ENCODE peak calls at places on chromosomes 4 and X, in four cellular contexts. N is SK-N-SH, B is hepatic stellate cell, Q is Ammon's horn. X is an unnamed sample.

GRCh38 chr4:95248713-95249401 is 299.9 kb downstream of the UNC5C start:
- DNase-seq in Q (no peak), N (no peak), B (no peak), X (no peak)

GRCh38 chrX:15737188-15737956 is 698 bp upstream of the CA5B start:
- DNase-seq in B (no peak), N (no peak), Q (no peak), X (no peak)

GRCh38 chr4:13546855-13547562 is 2.7 kb upstream of the NKX3-2 start:
- DNase-seq in B (peak), N (peak), Q (no peak), X (no peak)

GRCh38 chrX:71859637-71860036 is 51.0 kb upstream of the NHSL2 start:
- DNase-seq in Q (peak), N (no peak), B (no peak), X (peak)

GRCh38 chrX:36019164-36019563 is 99.6 kb downstream of the CFAP47 start:
- DNase-seq in B (no peak), N (no peak), Q (no peak), X (no peak)

GRCh38 chrX:140949231-140949630 is 53.2 kb upstream of the SPANXB1 start:
- DNase-seq in B (no peak), N (no peak), Q (no peak), X (no peak)

GRCh38 chrX:132022863-132023116 is 312 bp upstream of the STK26 start:
- DNase-seq in Q (no peak), B (no peak), N (no peak), X (no peak)

GRCh38 chrX:101357166-101357795 is 8.7 kb upstream of the TIMM8A start:
- DNase-seq in N (no peak), Q (no peak), B (no peak), X (peak)

GRCh38 chrX:129760155-129760554 is 19.6 kb upstream of the SASH3 start:
- DNase-seq in Q (no peak), B (no peak), N (no peak), X (no peak)

GRCh38 chrX:11215191-11215921 is 77.9 kb upstream of the AMELX start:
- DNase-seq in B (no peak), N (peak), Q (no peak), X (no peak)

GRCh38 chr4:76563804-76564468 is 128.9 kb downstream of the SHROOM3 start:
- DNase-seq in B (no peak), Q (no peak), N (no peak), X (no peak)

GRCh38 chr4:184471872-184472539 is 2.3 kb downstream of the IRF2 start:
- DNase-seq in N (peak), Q (peak), B (peak), X (no peak)

GRCh38 chr4:55002431-55002830 is 123.0 kb downstream of the KDR start:
- DNase-seq in B (no peak), N (no peak), Q (no peak), X (no peak)

GRCh38 chr4:152118819-152119553 is 358.2 kb upstream of the GATB start:
- DNase-seq in N (no peak), Q (no peak), B (no peak), X (peak)

GRCh38 chr4:158443731-158444130 is 78.0 kb upstream of the RXFP1 start:
- DNase-seq in Q (no peak), B (no peak), N (no peak), X (no peak)

GRCh38 chr4:98577956-98578355 is 80.5 kb downstream of the TSPAN5 start:
- DNase-seq in B (no peak), Q (no peak), N (no peak), X (no peak)

GRCh38 chr4:120843840-120844527 is 78.5 kb downstream of the PRDM5 start:
- DNase-seq in B (no peak), Q (no peak), N (peak), X (peak)

GRCh38 chr4:142534994-142535393 is 311.1 kb downstream of the INPP4B start:
- DNase-seq in B (peak), Q (peak), N (no peak), X (no peak)

GRCh38 chr4:145299380-145300076 is 119.1 kb upstream of the OTUD4 start:
- DNase-seq in B (no peak), N (no peak), Q (peak), X (no peak)

GRCh38 chrX:16993791-16994318 is 47.4 kb downstream of the REPS2 start:
- DNase-seq in B (no peak), Q (peak), N (no peak), X (no peak)

GRCh38 chr4:7434766-7435150 is at the start of gene PSAPL1:
- DNase-seq in B (peak), N (peak), Q (no peak), X (no peak)

GRCh38 chrX:96372313-96373046 is 312.2 kb upstream of the DIAPH2 start:
- DNase-seq in N (peak), Q (peak), B (peak), X (peak)

GRCh38 chr4:187550256-187550950 is 445.2 kb upstream of the ZFP42 start:
- DNase-seq in Q (no peak), N (no peak), B (no peak), X (no peak)

GRCh38 chrX:80335062-80335830 is 85.0 kb upstream of the TENT5D start:
- DNase-seq in B (no peak), N (peak), Q (no peak), X (no peak)